ENCODE peak calls at places on chromosomes 3 and 15, in nine cellular contexts. C is A673, K is cardiac fibroblast, A is GM23338, G is brain microvascular endothelial cell, V is coronary artery, T is heart right ventricle, S is transverse colon, E is aorta. B is an unnamed sample.

GRCh38 chr3:114299421-114299820 is 5.6 kb downstream of the TIGIT start:
- DNase-seq in T (no peak), K (peak), C (peak), G (peak), V (no peak), S (no peak), A (peak), E (no peak), B (no peak)

GRCh38 chr15:41930221-41930866 is 36.5 kb upstream of the SPTBN5 start:
- DNase-seq in G (peak), S (peak), A (no peak), V (peak), K (peak), C (peak), E (peak), T (no peak), B (peak)

GRCh38 chr3:149011676-149012075 is 20.3 kb downstream of the GYG1 start:
- DNase-seq in S (no peak), A (no peak), T (no peak), K (no peak), G (no peak), C (no peak), E (peak), V (no peak), B (no peak)

GRCh38 chr3:169243122-169243521 is 420.4 kb downstream of the MECOM start:
- DNase-seq in T (no peak), G (peak), V (no peak), E (no peak), A (no peak), C (peak), S (no peak), K (peak), B (peak)

GRCh38 chr3:134525293-134525692 is 39.4 kb downstream of the CEP63 start:
- DNase-seq in T (no peak), E (no peak), S (no peak), G (no peak), K (no peak), V (no peak), C (no peak), A (no peak), B (no peak)

GRCh38 chr3:52193059-52193458 is 4.9 kb upstream of the ALAS1 start:
- DNase-seq in V (no peak), A (no peak), E (no peak), C (no peak), T (peak), K (peak), S (peak), G (no peak), B (peak)

GRCh38 chr3:170488802-170489201 is 70.1 kb downstream of the CLDN11 start:
- DNase-seq in K (peak), G (peak), T (no peak), S (no peak), V (no peak), A (no peak), E (no peak), C (no peak), B (peak)

GRCh38 chr15:52523192-52523591 is 5.5 kb downstream of the MYO5A start:
- DNase-seq in E (no peak), T (no peak), V (no peak), S (no peak), C (no peak), G (peak), A (no peak), K (peak), B (peak)

GRCh38 chr3:167973046-167973445 is 122.7 kb downstream of the GOLIM4 start:
- DNase-seq in A (no peak), C (no peak), V (no peak), K (no peak), G (no peak), T (no peak), E (no peak), S (no peak), B (no peak)

GRCh38 chr3:159629329-159630084 is 359.1 kb upstream of the IL12A start:
- DNase-seq in G (no peak), K (no peak), T (no peak), S (no peak), C (no peak), E (no peak), V (no peak), A (no peak), B (no peak)

GRCh38 chr15:80275946-80276345 is 23.9 kb upstream of the CTXND1 start:
- DNase-seq in C (no peak), E (no peak), K (peak), S (no peak), A (no peak), V (no peak), T (no peak), G (peak), B (peak)

GRCh38 chr3:29557186-29557585 is 276.3 kb downstream of the RBMS3 start:
- DNase-seq in K (no peak), A (no peak), V (no peak), E (no peak), G (no peak), S (no peak), C (no peak), T (no peak), B (peak)

GRCh38 chr3:186951640-186952552 is 21.6 kb downstream of the ST6GAL1 start:
- DNase-seq in G (no peak), T (no peak), C (no peak), K (no peak), A (no peak), S (no peak), V (no peak), E (no peak), B (no peak)

GRCh38 chr3:178193846-178194245 is 342.4 kb upstream of the KCNMB2 start:
- DNase-seq in E (no peak), C (no peak), A (no peak), K (no peak), S (no peak), V (no peak), T (no peak), G (no peak), B (no peak)

GRCh38 chr3:58487140-58487886 is 4.6 kb upstream of the KCTD6 start:
- DNase-seq in A (no peak), C (no peak), V (no peak), K (peak), T (peak), S (no peak), E (peak), G (peak), B (peak)

GRCh38 chr3:48532974-48533337 is 23.6 kb downstream of the PFKFB4 start:
- DNase-seq in S (no peak), E (no peak), G (no peak), V (no peak), T (no peak), C (no peak), K (no peak), A (no peak), B (no peak)

GRCh38 chr15:57335326-57336118 is 40.8 kb upstream of the CGNL1 start:
- DNase-seq in G (no peak), E (no peak), K (peak), S (no peak), A (no peak), C (no peak), V (no peak), T (no peak), B (no peak)

GRCh38 chr3:188007897-188008296 is 146.1 kb upstream of the LPP start:
- DNase-seq in A (no peak), G (no peak), C (no peak), V (no peak), T (no peak), K (no peak), E (peak), S (no peak), B (no peak)

GRCh38 chr15:81071705-81072104 is 62.4 kb upstream of the CFAP161 start:
- DNase-seq in A (no peak), S (no peak), E (no peak), T (no peak), V (no peak), G (no peak), K (no peak), C (no peak), B (no peak)

GRCh38 chr3:27253831-27254230 is 115.4 kb downstream of the NEK10 start:
- DNase-seq in G (peak), K (peak), T (peak), A (peak), V (no peak), S (peak), C (peak), E (no peak), B (peak)

GRCh38 chr3:179450901-179451334 is 352 bp downstream of the GNB4 start:
- DNase-seq in K (peak), V (peak), C (peak), A (peak), S (peak), T (peak), G (peak), E (no peak), B (peak)

GRCh38 chr3:120459196-120459595 is 8.4 kb upstream of the FSTL1 start:
- DNase-seq in T (no peak), G (no peak), S (no peak), K (no peak), A (no peak), C (no peak), E (no peak), V (peak), B (no peak)

DNA sequence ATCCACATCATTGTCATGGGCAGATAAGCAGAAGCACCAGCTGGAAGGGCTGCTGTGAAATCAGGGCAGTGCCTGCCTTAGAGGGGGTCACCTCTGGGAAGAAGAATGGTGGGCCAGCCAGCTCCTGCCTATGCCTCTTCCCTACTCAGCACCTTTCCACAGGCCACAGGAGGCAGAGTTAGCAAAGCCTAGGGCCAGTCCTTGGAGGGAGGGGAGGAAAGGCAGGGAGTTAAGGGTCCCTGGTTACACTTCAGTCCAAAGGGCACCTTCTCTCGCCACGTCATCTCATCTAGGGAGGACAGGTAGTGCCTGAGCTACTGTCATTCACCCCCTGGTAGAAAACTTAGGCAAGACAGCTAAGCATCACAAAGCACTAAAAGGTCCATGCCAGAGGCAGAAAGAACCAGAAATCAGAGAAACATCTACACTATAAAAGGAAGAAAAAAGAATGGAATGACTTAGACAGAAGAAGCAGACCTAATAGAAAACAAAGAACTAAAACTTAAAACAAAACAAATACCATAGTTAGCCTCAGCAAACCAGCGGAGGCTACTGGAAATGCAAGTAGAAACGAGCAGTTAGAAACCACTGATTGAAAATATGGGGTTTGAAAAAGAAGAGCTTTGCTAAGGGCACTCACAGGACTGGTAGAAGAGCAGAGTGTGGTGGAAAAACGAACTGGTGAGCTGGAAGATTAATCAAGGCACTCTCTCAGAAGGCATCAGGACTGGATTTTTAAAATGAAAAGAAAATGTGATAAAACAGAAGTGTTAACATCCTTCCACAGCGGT is 84.2 kb downstream of the OSBPL10 start:
- DNase-seq in K (no peak), A (peak), V (no peak), C (no peak), T (no peak), G (no peak), S (no peak), E (no peak), B (no peak)
- H3K4me3 ChIP-seq in K (no peak), A (no peak), V (no peak), C (no peak), T (no peak), G (no peak), S (no peak), E (no peak), B (no peak)

DNA sequence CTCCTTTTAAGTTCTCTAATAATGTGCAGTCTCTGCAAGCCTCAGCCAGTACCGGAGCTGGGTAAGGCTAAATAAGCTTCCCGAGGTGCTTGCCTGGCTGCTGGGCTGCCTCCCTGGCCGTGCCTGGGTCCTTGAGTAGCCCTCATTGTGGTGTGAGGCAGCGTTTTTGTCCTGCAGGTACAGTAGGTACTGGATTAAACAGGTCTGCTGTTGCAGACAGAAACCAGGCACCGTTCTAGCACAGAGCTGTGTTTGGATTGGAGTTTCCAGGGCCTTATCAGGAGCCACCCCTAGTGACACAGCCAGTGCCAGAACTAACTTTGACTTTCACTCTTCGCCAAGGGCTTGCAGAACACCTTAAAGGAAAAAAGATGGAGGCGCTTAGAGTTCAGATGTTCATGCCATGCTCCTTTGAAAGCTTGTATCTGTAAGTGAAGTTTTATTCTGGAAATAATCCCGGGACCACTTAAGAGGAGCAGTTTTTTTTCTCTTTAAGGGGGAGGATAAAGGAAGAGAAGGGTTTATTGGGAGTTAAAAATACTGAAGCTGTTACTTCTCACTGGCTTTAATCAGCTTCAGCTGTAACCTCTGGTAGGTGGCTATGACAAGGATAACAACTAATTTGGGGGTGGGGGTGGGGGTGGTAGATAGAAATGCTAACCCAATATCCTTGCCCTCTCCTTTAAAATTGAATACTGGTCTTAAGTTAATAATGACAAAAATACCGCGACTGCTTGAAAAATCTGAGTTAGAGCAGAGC is 126.8 kb downstream of the MITF start:
- DNase-seq in K (no peak), V (no peak), S (peak), E (no peak), A (peak), T (peak), G (no peak), C (no peak), B (no peak)
- H3K4me3 ChIP-seq in K (no peak), V (peak), S (no peak), E (peak), A (no peak), T (peak), G (no peak), C (no peak), B (no peak)

DNA sequence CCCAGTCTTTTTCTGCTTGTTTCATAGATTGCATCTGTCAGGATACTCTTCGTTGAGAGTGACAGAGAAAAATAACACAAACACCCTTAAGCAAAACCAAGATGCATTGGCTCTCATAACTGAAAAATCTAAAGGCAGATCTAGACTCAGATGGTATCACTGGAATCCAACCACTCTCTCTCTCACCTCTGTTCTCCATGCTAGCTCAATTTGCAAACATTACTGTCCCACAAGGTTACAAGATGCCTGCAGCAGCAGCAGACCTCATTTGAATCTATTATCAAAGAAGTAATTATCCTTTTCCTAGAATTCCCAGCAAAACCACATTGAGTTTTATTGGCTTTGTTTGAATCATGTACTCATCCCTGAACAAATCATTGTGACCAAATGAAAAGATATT is 19.1 kb upstream of the PCOLCE2 start:
- DNase-seq in G (no peak), A (no peak), T (no peak), V (no peak), C (no peak), S (no peak), E (no peak), K (no peak), B (no peak)
- H3K4me3 ChIP-seq in G (no peak), A (no peak), T (no peak), V (no peak), C (no peak), S (no peak), E (no peak), K (no peak), B (no peak)

GRCh38 chr15:32722126-32722525 is 4.3 kb downstream of the GREM1 start:
- DNase-seq in C (no peak), K (no peak), S (no peak), G (no peak), T (no peak), V (no peak), A (no peak), E (no peak), B (no peak)
- H3K4me3 ChIP-seq in C (no peak), K (no peak), S (no peak), G (no peak), T (no peak), V (no peak), A (no peak), E (no peak), B (peak)

DNA sequence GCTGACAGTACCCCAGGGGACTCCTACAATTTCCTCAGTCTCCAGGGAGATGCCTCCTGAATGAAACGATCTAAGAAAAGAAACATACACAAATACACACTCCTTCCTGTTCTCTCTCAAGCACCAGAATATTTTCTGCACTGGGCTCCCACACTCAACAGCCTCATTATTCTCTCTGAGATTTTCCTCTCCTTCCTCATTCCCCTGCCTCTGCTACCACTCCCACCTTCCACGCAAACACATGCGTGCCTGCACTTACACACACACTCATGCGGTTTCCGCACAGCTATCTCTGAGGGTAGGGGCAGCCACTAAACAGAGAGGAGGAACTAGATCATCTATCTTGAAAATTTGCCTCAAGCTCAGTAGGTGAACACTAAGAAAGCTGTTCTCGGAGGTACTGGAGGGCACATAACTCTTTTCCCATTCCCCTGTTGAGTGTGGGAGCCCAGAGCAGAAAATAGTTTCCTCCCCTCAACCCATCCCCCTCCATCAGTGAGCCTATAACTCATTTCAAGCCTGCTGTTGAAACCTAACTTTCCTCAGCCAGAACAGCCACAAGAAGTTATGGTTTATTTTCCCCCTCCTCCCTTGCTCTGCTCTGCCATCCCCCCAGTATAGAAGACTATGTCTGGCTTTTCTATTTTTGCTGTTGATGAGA is 30.5 kb upstream of the TIPARP start:
- DNase-seq in V (no peak), C (peak), A (peak), S (peak), G (peak), K (peak), T (peak), E (peak), B (peak)
- H3K4me3 ChIP-seq in V (peak), C (peak), A (no peak), S (no peak), G (peak), K (peak), T (no peak), E (peak), B (no peak)

GRCh38 chr3:99410789-99411311 is 227.5 kb upstream of the COL8A1 start:
- DNase-seq in V (no peak), T (no peak), A (no peak), K (peak), C (no peak), S (no peak), E (no peak), G (peak), B (peak)
- H3K4me3 ChIP-seq in V (peak), T (no peak), A (no peak), K (no peak), C (no peak), S (no peak), E (no peak), G (no peak), B (no peak)